ENCODE peak calls at places on chromosomes 13 and 19, in six cellular contexts. B, C, Z, P, Q and F are unnamed samples.

GRCh38 chr19:41871573-41872383 is 5.3 kb upstream of the CD79A start:
- DNase-seq in B (no peak), C (no peak), Z (no peak), P (no peak), Q (no peak), F (no peak)

GRCh38 chr13:51313619-51314018 is 25.9 kb upstream of the SERPINE3 start:
- DNase-seq in B (no peak), C (no peak), Z (no peak), P (no peak), Q (no peak), F (no peak)

GRCh38 chr13:85771856-85772255 is 27.4 kb downstream of the SLITRK6 start:
- DNase-seq in B (no peak), C (no peak), Z (no peak), P (no peak), Q (no peak), F (no peak)

GRCh38 chr13:46715363-46715762 is 81.6 kb downstream of the ESD start:
- DNase-seq in B (no peak), C (no peak), Z (no peak), P (no peak), Q (no peak), F (no peak)

GRCh38 chr13:44718467-44718866 is 142.3 kb upstream of the TSC22D1 start:
- DNase-seq in B (no peak), C (no peak), Z (no peak), P (no peak), Q (no peak), F (no peak)

GRCh38 chr19:1762243-1763140 is 9.2 kb downstream of the ONECUT3 start:
- DNase-seq in B (no peak), C (no peak), Z (no peak), P (no peak), Q (no peak), F (no peak)

GRCh38 chr13:48192536-48192935 is 40.5 kb upstream of the ITM2B start:
- DNase-seq in B (no peak), C (no peak), Z (no peak), P (no peak), Q (peak), F (no peak)

GRCh38 chr13:38395505-38395803 is 45.8 kb downstream of the UFM1 start:
- DNase-seq in B (no peak), C (peak), Z (no peak), P (no peak), Q (no peak), F (no peak)

GRCh38 chr19:28885965-28886364 is 327.0 kb downstream of the UQCRFS1 start:
- DNase-seq in B (no peak), C (no peak), Z (no peak), P (no peak), Q (no peak), F (peak)